ENCODE peak calls at places on chromosomes 3 and 15, in ten cellular contexts. K is EL; A is CD8-positive, alpha-beta T cell; G is caudate nucleus; J is activated CD8-positive, alpha-beta memory T cell treated with anti-CD3 and anti-CD28 coated beads, Interleukin-2, amount 10 ng/mL, durations not matched to agents 7 days and 5 days; V is NCI-H1092; L is GM23248; E is stimulated activated CD8-positive, alpha-beta memory T cell treated with anti-CD3 and anti-CD28 coated beads, Interleukin-7, amount 100 ng/mL, for 4 hours; T is effector memory CD4-positive, alpha-beta T cell; M is activated B cell treated with CpG ODN at 0.5 μM for 24 hours. Z is an unnamed sample.

GRCh38 chr3:45368382-45368781 is 20.0 kb upstream of the LARS2 start:
- DNase-seq in E (no peak), T (no peak), M (no peak), K (no peak), A (no peak), G (no peak), L (no peak), J (no peak), V (no peak), Z (no peak)

GRCh38 chr15:96043586-96044171 is 286.8 kb upstream of the NR2F2 start:
- DNase-seq in G (no peak), E (no peak), J (no peak), M (no peak), T (no peak), V (no peak), K (no peak), L (no peak), A (no peak), Z (no peak)

GRCh38 chr3:24180616-24181015 is 235.5 kb downstream of the NR1D2 start:
- DNase-seq in K (no peak), V (no peak), T (no peak), E (no peak), L (no peak), G (no peak), M (no peak), A (no peak), J (no peak), Z (no peak)

GRCh38 chr3:194395201-194395600 is 3.9 kb downstream of the GP5 start:
- DNase-seq in J (no peak), K (no peak), L (no peak), M (no peak), V (no peak), G (no peak), A (no peak), E (no peak), T (no peak), Z (no peak)

GRCh38 chr3:151101270-151101954 is 15.9 kb downstream of the MED12L start:
- DNase-seq in M (no peak), L (no peak), V (no peak), T (no peak), K (no peak), J (no peak), G (no peak), A (no peak), E (no peak), Z (peak)

GRCh38 chr3:71066849-71067261 is 516.7 kb downstream of the FOXP1 start:
- DNase-seq in A (peak), J (peak), E (peak), K (peak), T (peak), M (no peak), G (no peak), L (peak), V (no peak), Z (no peak)

GRCh38 chr15:55774113-55774970 is 31.4 kb upstream of the PRTG start:
- DNase-seq in G (no peak), E (no peak), A (peak), M (no peak), T (no peak), J (peak), L (peak), V (peak), K (peak), Z (peak)

GRCh38 chr15:90076716-90077115 is 25.6 kb downstream of the IDH2 start:
- DNase-seq in L (no peak), M (no peak), G (no peak), T (no peak), E (no peak), V (no peak), K (no peak), J (no peak), A (no peak), Z (no peak)

GRCh38 chr3:62211675-62212429 is 161.5 kb downstream of the FEZF2 start:
- DNase-seq in K (no peak), J (no peak), L (no peak), E (no peak), G (no peak), T (no peak), A (no peak), M (no peak), V (peak), Z (no peak)

GRCh38 chr3:66618066-66618465 is 117.2 kb upstream of the LRIG1 start:
- DNase-seq in G (no peak), A (no peak), K (peak), J (no peak), M (no peak), L (no peak), V (no peak), T (no peak), E (no peak), Z (no peak)

GRCh38 chr15:27499719-27500118 is 528.7 kb downstream of the GABRG3 start:
- DNase-seq in L (no peak), M (no peak), K (no peak), E (no peak), J (no peak), A (no peak), T (no peak), G (no peak), V (no peak), Z (no peak)

GRCh38 chr15:57610130-57610529 is 18.4 kb downstream of the MYZAP start:
- DNase-seq in T (no peak), A (no peak), E (no peak), V (peak), L (peak), J (no peak), K (peak), M (no peak), G (no peak), Z (no peak)

GRCh38 chr15:87871738-87872315 is 384.7 kb downstream of the NTRK3 start:
- DNase-seq in V (no peak), M (no peak), G (no peak), A (no peak), K (peak), L (peak), J (no peak), E (no peak), T (no peak), Z (no peak)

GRCh38 chr3:96814581-96815567 is at the start of gene EPHA6:
- DNase-seq in T (no peak), V (no peak), K (no peak), A (no peak), M (no peak), G (peak), L (peak), J (no peak), E (no peak), Z (peak)

GRCh38 chr3:49104052-49104426 is 518 bp downstream of the QARS1 start:
- DNase-seq in T (no peak), E (no peak), M (no peak), A (no peak), G (no peak), J (no peak), K (no peak), L (no peak), V (no peak), Z (no peak)